ENCODE peak calls at places on chromosome 6, in five cellular contexts. A, S, B, C and J are unnamed samples.

GRCh38 chr6:13766201-13766634 is 48.1 kb downstream of the MCUR1 start:
- DNase-seq in S (no peak), B (no peak), A (no peak), C (no peak), J (peak)

GRCh38 chr6:159862103-159862502 is 28.7 kb upstream of the MAS1 start:
- DNase-seq in S (no peak), B (no peak), A (no peak), C (no peak), J (no peak)

GRCh38 chr6:135922170-135922569 is 70.7 kb downstream of the PDE7B start:
- DNase-seq in C (no peak), S (peak), A (no peak), B (no peak), J (peak)

GRCh38 chr6:149176971-149177667 is 140.4 kb upstream of the TAB2 start:
- DNase-seq in B (no peak), S (no peak), C (no peak), A (no peak), J (no peak)

GRCh38 chr6:90212274-90212673 is 84.4 kb downstream of the BACH2 start:
- DNase-seq in S (no peak), A (no peak), C (no peak), B (no peak), J (no peak)

GRCh38 chr6:12592634-12593033 is 123.9 kb upstream of the PHACTR1 start:
- DNase-seq in B (peak), A (no peak), S (no peak), C (no peak), J (peak)

GRCh38 chr6:44062771-44063560 is 64.3 kb downstream of the MRPL14 start:
- DNase-seq in A (no peak), B (peak), C (no peak), S (no peak), J (peak)

GRCh38 chr6:148952147-148953041 is 205.6 kb downstream of the UST start:
- DNase-seq in C (no peak), A (no peak), S (no peak), B (no peak), J (no peak)

GRCh38 chr6:141088171-141088570 is 1044.6 kb upstream of the GJE1 start:
- DNase-seq in S (no peak), A (no peak), B (no peak), C (no peak), J (peak)

GRCh38 chr6:153272201-153272980 is 141.3 kb upstream of the RGS17 start:
- DNase-seq in S (no peak), B (no peak), C (no peak), A (no peak), J (peak)

GRCh38 chr6:23477576-23477975 is 648.4 kb upstream of the NRSN1 start:
- DNase-seq in C (no peak), A (no peak), B (no peak), S (no peak), J (no peak)

GRCh38 chr6:16729183-16729696 is 32.0 kb downstream of the ATXN1 start:
- DNase-seq in C (no peak), B (no peak), S (no peak), A (no peak), J (no peak)

GRCh38 chr6:104306206-104306605 is 553.5 kb downstream of the HACE1 start:
- DNase-seq in C (no peak), B (no peak), S (peak), A (no peak), J (no peak)